ENCODE peak calls at places on chromosomes 3 and 15, in five cellular contexts. One of them, this sample, is unnamed.

GRCh38 chr3:105355355-105356063 is 11.2 kb upstream of the ALCAM start:
- DNase-seq in cardiac muscle cell: no peak
- DNase-seq in transverse colon: no peak
- DNase-seq in heart right ventricle: no peak
- DNase-seq in mesendoderm: no peak
- DNase-seq in this sample: no peak

GRCh38 chr15:92831459-92832229 is 68.5 kb upstream of the CHD2 start:
- DNase-seq in cardiac muscle cell: peak
- DNase-seq in transverse colon: peak
- DNase-seq in heart right ventricle: peak
- DNase-seq in mesendoderm: peak
- DNase-seq in this sample: peak

GRCh38 chr3:52512727-52513126 is 17.6 kb downstream of the STAB1 start:
- DNase-seq in cardiac muscle cell: no peak
- DNase-seq in transverse colon: no peak
- DNase-seq in heart right ventricle: no peak
- DNase-seq in mesendoderm: no peak
- DNase-seq in this sample: no peak

GRCh38 chr15:77804210-77804609 is 171.5 kb upstream of the LINGO1 start:
- DNase-seq in cardiac muscle cell: no peak
- DNase-seq in transverse colon: no peak
- DNase-seq in heart right ventricle: peak
- DNase-seq in mesendoderm: peak
- DNase-seq in this sample: no peak

GRCh38 chr3:71859128-71859519 is 74.2 kb upstream of the PROK2 start:
- DNase-seq in cardiac muscle cell: peak
- DNase-seq in transverse colon: no peak
- DNase-seq in heart right ventricle: no peak
- DNase-seq in mesendoderm: peak
- DNase-seq in this sample: peak

GRCh38 chr3:157494581-157495281 is 8.5 kb downstream of the VEPH1 start:
- DNase-seq in cardiac muscle cell: peak
- DNase-seq in transverse colon: no peak
- DNase-seq in heart right ventricle: no peak
- DNase-seq in mesendoderm: no peak
- DNase-seq in this sample: no peak

GRCh38 chr3:140365872-140366697 is 311.8 kb upstream of the TRIM42 start:
- DNase-seq in cardiac muscle cell: no peak
- DNase-seq in transverse colon: no peak
- DNase-seq in heart right ventricle: no peak
- DNase-seq in mesendoderm: no peak
- DNase-seq in this sample: no peak

GRCh38 chr3:169041677-169042171 is 621.8 kb downstream of the MECOM start:
- DNase-seq in cardiac muscle cell: peak
- DNase-seq in transverse colon: no peak
- DNase-seq in heart right ventricle: no peak
- DNase-seq in mesendoderm: peak
- DNase-seq in this sample: peak

GRCh38 chr3:53705024-53705750 is 141.0 kb downstream of the CHDH start:
- DNase-seq in cardiac muscle cell: no peak
- DNase-seq in transverse colon: no peak
- DNase-seq in heart right ventricle: no peak
- DNase-seq in mesendoderm: no peak
- DNase-seq in this sample: no peak

GRCh38 chr15:86021281-86022264 is 58.1 kb upstream of the AGBL1 start:
- DNase-seq in cardiac muscle cell: no peak
- DNase-seq in transverse colon: peak
- DNase-seq in heart right ventricle: no peak
- DNase-seq in mesendoderm: no peak
- DNase-seq in this sample: peak

GRCh38 chr3:63960048-63960711 is 48.0 kb upstream of the SCAANT1 start:
- DNase-seq in cardiac muscle cell: peak
- DNase-seq in transverse colon: peak
- DNase-seq in heart right ventricle: no peak
- DNase-seq in mesendoderm: peak
- DNase-seq in this sample: peak

GRCh38 chr15:68558318-68559305 is 20.2 kb upstream of the CORO2B start:
- DNase-seq in cardiac muscle cell: no peak
- DNase-seq in transverse colon: peak
- DNase-seq in heart right ventricle: no peak
- DNase-seq in mesendoderm: peak
- DNase-seq in this sample: peak

GRCh38 chr3:76965122-76965725 is 74.7 kb upstream of the ROBO2 start:
- DNase-seq in cardiac muscle cell: no peak
- DNase-seq in transverse colon: no peak
- DNase-seq in heart right ventricle: no peak
- DNase-seq in mesendoderm: peak
- DNase-seq in this sample: no peak

GRCh38 chr3:42492508-42493080 is 9.8 kb upstream of the VIPR1 start:
- DNase-seq in cardiac muscle cell: no peak
- DNase-seq in transverse colon: no peak
- DNase-seq in heart right ventricle: no peak
- DNase-seq in mesendoderm: no peak
- DNase-seq in this sample: no peak

GRCh38 chr3:140363801-140364200 is 314.1 kb upstream of the TRIM42 start:
- DNase-seq in cardiac muscle cell: peak
- DNase-seq in transverse colon: no peak
- DNase-seq in heart right ventricle: peak
- DNase-seq in mesendoderm: no peak
- DNase-seq in this sample: no peak

GRCh38 chr3:71905426-71905825 is 120.5 kb upstream of the PROK2 start:
- DNase-seq in cardiac muscle cell: no peak
- DNase-seq in transverse colon: peak
- DNase-seq in heart right ventricle: no peak
- DNase-seq in mesendoderm: no peak
- DNase-seq in this sample: no peak

GRCh38 chr3:128555098-128555825 is 62.3 kb upstream of the GATA2 start:
- DNase-seq in cardiac muscle cell: peak
- DNase-seq in transverse colon: peak
- DNase-seq in heart right ventricle: peak
- DNase-seq in mesendoderm: no peak
- DNase-seq in this sample: no peak

GRCh38 chr3:17580901-17581300 is 161.5 kb downstream of the TBC1D5 start:
- DNase-seq in cardiac muscle cell: no peak
- DNase-seq in transverse colon: no peak
- DNase-seq in heart right ventricle: no peak
- DNase-seq in mesendoderm: no peak
- DNase-seq in this sample: no peak
- H3K27ac ChIP-seq in cardiac muscle cell: no peak
- H3K27ac ChIP-seq in transverse colon: no peak
- H3K27ac ChIP-seq in heart right ventricle: no peak
- H3K27ac ChIP-seq in mesendoderm: no peak
- H3K27ac ChIP-seq in this sample: no peak

GRCh38 chr3:152278674-152279427 is 10.1 kb downstream of the MBNL1 start:
- DNase-seq in cardiac muscle cell: no peak
- DNase-seq in transverse colon: no peak
- DNase-seq in heart right ventricle: no peak
- DNase-seq in mesendoderm: no peak
- DNase-seq in this sample: no peak
- H3K4me3 ChIP-seq in cardiac muscle cell: no peak
- H3K4me3 ChIP-seq in transverse colon: no peak
- H3K4me3 ChIP-seq in heart right ventricle: no peak
- H3K4me3 ChIP-seq in mesendoderm: no peak
- H3K4me3 ChIP-seq in this sample: no peak

DNA sequence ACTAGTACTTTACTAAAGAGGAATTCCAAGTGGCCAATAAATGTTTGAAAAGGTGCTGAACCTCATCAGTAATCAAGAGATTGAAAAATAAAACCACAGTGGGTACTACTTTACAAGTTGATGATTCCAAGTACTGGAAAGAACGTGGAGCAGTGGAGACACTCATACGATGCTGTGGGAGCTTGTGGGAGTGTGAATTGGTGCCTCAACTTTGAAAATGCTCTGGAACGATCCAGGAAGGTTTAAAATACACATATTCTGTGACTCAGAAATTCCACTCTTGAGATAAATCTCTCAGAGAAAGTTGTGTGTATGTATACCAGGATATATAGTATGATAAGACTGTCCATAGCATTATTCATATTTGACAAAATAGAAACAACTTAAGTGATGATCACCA is 9.3 kb downstream of the LRCH3 start:
- DNase-seq in cardiac muscle cell: peak
- DNase-seq in transverse colon: no peak
- DNase-seq in heart right ventricle: no peak
- DNase-seq in mesendoderm: no peak
- DNase-seq in this sample: no peak
- H3K27ac ChIP-seq in cardiac muscle cell: no peak
- H3K27ac ChIP-seq in transverse colon: no peak
- H3K27ac ChIP-seq in heart right ventricle: no peak
- H3K27ac ChIP-seq in mesendoderm: no peak
- H3K27ac ChIP-seq in this sample: no peak

GRCh38 chr15:50113187-50113505 is 5.9 kb downstream of the ATP8B4 start:
- DNase-seq in cardiac muscle cell: no peak
- DNase-seq in transverse colon: no peak
- DNase-seq in heart right ventricle: no peak
- DNase-seq in mesendoderm: no peak
- DNase-seq in this sample: no peak
- H3K4me3 ChIP-seq in cardiac muscle cell: no peak
- H3K4me3 ChIP-seq in transverse colon: no peak
- H3K4me3 ChIP-seq in heart right ventricle: peak
- H3K4me3 ChIP-seq in mesendoderm: no peak
- H3K4me3 ChIP-seq in this sample: no peak

GRCh38 chr3:111761309-111761795 is 97.7 kb upstream of the PHLDB2 start:
- DNase-seq in cardiac muscle cell: peak
- DNase-seq in transverse colon: no peak
- DNase-seq in heart right ventricle: no peak
- DNase-seq in mesendoderm: no peak
- DNase-seq in this sample: no peak
- H3K27ac ChIP-seq in cardiac muscle cell: no peak
- H3K27ac ChIP-seq in transverse colon: peak
- H3K27ac ChIP-seq in heart right ventricle: peak
- H3K27ac ChIP-seq in mesendoderm: no peak
- H3K27ac ChIP-seq in this sample: peak

GRCh38 chr3:185325946-185326791 is 36.8 kb upstream of the MAP3K13 start:
- DNase-seq in cardiac muscle cell: no peak
- DNase-seq in transverse colon: no peak
- DNase-seq in heart right ventricle: no peak
- DNase-seq in mesendoderm: no peak
- DNase-seq in this sample: peak

GRCh38 chr3:185330644-185331043 is 32.3 kb upstream of the MAP3K13 start:
- DNase-seq in cardiac muscle cell: no peak
- DNase-seq in transverse colon: no peak
- DNase-seq in heart right ventricle: no peak
- DNase-seq in mesendoderm: peak
- DNase-seq in this sample: peak

GRCh38 chr3:185330238-185330637 is 32.7 kb upstream of the MAP3K13 start:
- DNase-seq in cardiac muscle cell: no peak
- DNase-seq in transverse colon: no peak
- DNase-seq in heart right ventricle: no peak
- DNase-seq in mesendoderm: no peak
- DNase-seq in this sample: peak

GRCh38 chr3:185327052-185327451 is 35.9 kb upstream of the MAP3K13 start:
- DNase-seq in cardiac muscle cell: no peak
- DNase-seq in transverse colon: no peak
- DNase-seq in heart right ventricle: no peak
- DNase-seq in mesendoderm: no peak
- DNase-seq in this sample: peak

DNA sequence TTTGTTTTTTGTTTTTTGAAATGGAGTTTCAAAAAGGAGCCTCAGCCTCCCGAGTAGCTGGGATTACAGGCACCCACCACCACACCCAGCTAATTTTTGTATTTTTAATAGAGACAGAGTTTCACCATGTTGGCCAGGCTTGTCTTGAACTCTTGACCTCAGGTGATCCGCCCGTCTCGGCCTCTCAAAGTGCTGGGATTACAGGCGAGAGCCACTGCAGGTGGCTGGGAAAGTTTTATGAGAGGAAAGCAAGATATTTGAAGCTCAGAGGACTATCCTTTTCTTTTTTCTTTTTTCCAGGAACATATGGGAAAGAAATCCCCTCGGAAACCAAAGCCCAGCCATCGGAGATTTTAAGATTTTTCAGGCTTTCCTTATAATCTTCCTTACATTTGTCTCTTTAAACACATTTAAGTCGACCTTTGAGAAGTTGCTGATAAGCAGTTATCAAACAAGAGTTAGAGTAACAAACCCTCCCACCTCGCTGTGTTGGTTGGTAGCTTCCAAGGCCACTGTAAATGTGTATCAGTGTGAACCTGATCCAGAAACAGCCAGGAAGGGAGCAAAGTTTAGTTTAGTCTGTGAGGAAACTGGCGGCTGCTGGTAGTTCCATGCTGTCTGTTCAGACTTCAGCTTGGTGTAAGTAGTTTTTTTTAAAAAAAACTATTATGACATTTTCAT is 34.5 kb upstream of the MAP3K13 start:
- DNase-seq in cardiac muscle cell: no peak
- DNase-seq in transverse colon: peak
- DNase-seq in heart right ventricle: no peak
- DNase-seq in mesendoderm: no peak
- DNase-seq in this sample: peak
- H3K4me3 ChIP-seq in cardiac muscle cell: no peak
- H3K4me3 ChIP-seq in transverse colon: peak
- H3K4me3 ChIP-seq in heart right ventricle: no peak
- H3K4me3 ChIP-seq in mesendoderm: no peak
- H3K4me3 ChIP-seq in this sample: peak

DNA sequence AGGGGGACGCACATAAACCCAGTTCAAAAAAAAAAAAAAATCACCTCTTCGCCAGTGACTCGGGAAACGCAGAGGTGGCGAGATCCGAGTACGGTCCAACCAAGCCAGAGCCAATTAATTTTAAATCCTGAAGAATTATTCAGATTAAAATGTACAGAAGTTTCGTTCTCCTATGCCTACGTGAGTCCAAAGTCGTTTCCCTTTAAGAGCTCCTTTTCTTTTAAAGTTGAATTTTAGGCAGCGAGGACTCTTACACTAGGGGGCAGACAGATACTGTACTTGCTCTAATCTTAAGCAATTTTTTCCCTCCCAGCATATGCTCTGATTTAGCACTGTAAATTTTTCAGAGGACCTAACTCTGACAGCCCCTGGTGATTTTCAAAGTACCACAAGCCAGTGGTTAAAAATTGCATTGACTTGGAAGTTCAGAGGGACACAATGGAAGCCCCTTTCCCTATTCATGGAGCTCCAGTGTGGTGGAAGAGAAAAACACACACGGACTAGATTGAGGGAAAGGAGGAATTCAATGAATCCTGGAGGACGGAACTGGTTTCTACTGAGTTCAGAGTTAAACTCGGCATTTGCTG is 3.3 kb upstream of the NR2F2 start:
- DNase-seq in cardiac muscle cell: peak
- DNase-seq in transverse colon: no peak
- DNase-seq in heart right ventricle: no peak
- DNase-seq in mesendoderm: peak
- DNase-seq in this sample: peak
- H3K27ac ChIP-seq in cardiac muscle cell: no peak
- H3K27ac ChIP-seq in transverse colon: peak
- H3K27ac ChIP-seq in heart right ventricle: peak
- H3K27ac ChIP-seq in mesendoderm: no peak
- H3K27ac ChIP-seq in this sample: no peak